ENCODE peak calls at places on chromosome 15, in four cellular contexts. One of them, this sample, is unnamed.

GRCh38 chr15:32936283-32936918 is 218.6 kb downstream of the GREM1 start:
- DNase-seq in HL-60: no peak
- DNase-seq in GM12878: no peak
- DNase-seq in K562: peak; percentile 9
- DNase-seq in this sample: no peak

GRCh38 chr15:51879555-51879954 is 50.1 kb downstream of the TMOD3 start:
- DNase-seq in K562: no peak
- DNase-seq in GM12878: no peak
- DNase-seq in HL-60: no peak
- DNase-seq in this sample: no peak

GRCh38 chr15:101710806-101711205 is 13.5 kb downstream of the TARS3 start:
- DNase-seq in HL-60: no peak
- DNase-seq in GM12878: no peak
- DNase-seq in K562: no peak
- DNase-seq in this sample: no peak

GRCh38 chr15:64813075-64813474 is 12.4 kb downstream of the PIF1 start:
- DNase-seq in HL-60: peak; percentile 40
- DNase-seq in GM12878: no peak
- DNase-seq in K562: peak; percentile 67
- DNase-seq in this sample: peak; percentile 35

GRCh38 chr15:25427861-25428260 is 11.0 kb downstream of the UBE3A start:
- DNase-seq in HL-60: no peak
- DNase-seq in K562: peak; percentile 37
- DNase-seq in GM12878: no peak
- DNase-seq in this sample: no peak

GRCh38 chr15:95300958-95301357 is 1029.5 kb upstream of the NR2F2 start:
- DNase-seq in HL-60: no peak
- DNase-seq in GM12878: no peak
- DNase-seq in K562: no peak
- DNase-seq in this sample: no peak

GRCh38 chr15:75232826-75233503 is 25.2 kb upstream of the GOLGA6C start:
- DNase-seq in K562: no peak
- DNase-seq in HL-60: no peak
- DNase-seq in GM12878: no peak
- DNase-seq in this sample: peak; percentile 8

GRCh38 chr15:98772895-98773294 is 124.6 kb downstream of the IGF1R start:
- DNase-seq in GM12878: no peak
- DNase-seq in HL-60: no peak
- DNase-seq in K562: no peak
- DNase-seq in this sample: no peak

GRCh38 chr15:25866251-25866650 is 3.1 kb upstream of the ATP10A start:
- DNase-seq in HL-60: no peak
- DNase-seq in GM12878: no peak
- DNase-seq in K562: no peak
- DNase-seq in this sample: no peak

GRCh38 chr15:40054056-40054745 is 15.2 kb upstream of the SRP14 start:
- DNase-seq in HL-60: peak; percentile 68
- DNase-seq in K562: no peak
- DNase-seq in GM12878: no peak
- DNase-seq in this sample: no peak

GRCh38 chr15:31867536-31868442 is 162.5 kb upstream of the CHRNA7 start:
- DNase-seq in K562: peak; percentile 69
- DNase-seq in HL-60: peak; percentile 40
- DNase-seq in GM12878: peak; percentile 11
- DNase-seq in this sample: peak; percentile 29

GRCh38 chr15:47340576-47340920 is 376.8 kb upstream of the SEMA6D start:
- DNase-seq in GM12878: no peak
- DNase-seq in K562: no peak
- DNase-seq in HL-60: no peak
- DNase-seq in this sample: no peak

GRCh38 chr15:67383903-67384302 is 129.3 kb downstream of the IQCH start:
- DNase-seq in GM12878: no peak
- DNase-seq in HL-60: no peak
- DNase-seq in K562: no peak
- DNase-seq in this sample: no peak

GRCh38 chr15:28885630-28886430 is at the start of gene APBA2:
- DNase-seq in HL-60: no peak
- DNase-seq in GM12878: no peak
- DNase-seq in K562: peak; percentile 68
- DNase-seq in this sample: no peak

GRCh38 chr15:81483496-81483895 is 109.5 kb upstream of the TMC3 start:
- DNase-seq in GM12878: no peak
- DNase-seq in K562: no peak
- DNase-seq in HL-60: no peak
- DNase-seq in this sample: no peak

GRCh38 chr15:71718116-71718910 is 92.0 kb upstream of the NR2E3 start:
- DNase-seq in GM12878: no peak
- DNase-seq in K562: no peak
- DNase-seq in HL-60: no peak
- DNase-seq in this sample: no peak

GRCh38 chr15:79168922-79169322 is 78.3 kb upstream of the RASGRF1 start:
- DNase-seq in GM12878: no peak
- DNase-seq in HL-60: no peak
- DNase-seq in K562: peak; percentile 35
- DNase-seq in this sample: no peak

GRCh38 chr15:51861557-51862350 is 32.3 kb downstream of the TMOD3 start:
- DNase-seq in K562: no peak
- DNase-seq in HL-60: peak; percentile 52
- DNase-seq in GM12878: no peak
- DNase-seq in this sample: no peak

GRCh38 chr15:89672221-89673161 is 6.7 kb downstream of the PLIN1 start:
- DNase-seq in K562: no peak
- DNase-seq in GM12878: no peak
- DNase-seq in HL-60: no peak
- DNase-seq in this sample: no peak

GRCh38 chr15:98397411-98397810 is 250.9 kb upstream of the IGF1R start:
- DNase-seq in GM12878: no peak
- DNase-seq in K562: no peak
- DNase-seq in HL-60: no peak
- DNase-seq in this sample: no peak

GRCh38 chr15:39976291-39977274 is 42.7 kb downstream of the EIF2AK4 start:
- DNase-seq in K562: no peak
- DNase-seq in GM12878: no peak
- DNase-seq in HL-60: no peak
- DNase-seq in this sample: peak; percentile 31

GRCh38 chr15:38589502-38589901 is 24.9 kb upstream of the RASGRP1 start:
- DNase-seq in K562: peak; percentile 81
- DNase-seq in GM12878: no peak
- DNase-seq in HL-60: peak; percentile 7
- DNase-seq in this sample: no peak
- TF ChIP-seq SPI1 in K562: no peak
- TF ChIP-seq SPI1 in GM12878: no peak
- TF ChIP-seq SPI1 in HL-60: no peak
- TF ChIP-seq SPI1 in this sample: no peak

DNA sequence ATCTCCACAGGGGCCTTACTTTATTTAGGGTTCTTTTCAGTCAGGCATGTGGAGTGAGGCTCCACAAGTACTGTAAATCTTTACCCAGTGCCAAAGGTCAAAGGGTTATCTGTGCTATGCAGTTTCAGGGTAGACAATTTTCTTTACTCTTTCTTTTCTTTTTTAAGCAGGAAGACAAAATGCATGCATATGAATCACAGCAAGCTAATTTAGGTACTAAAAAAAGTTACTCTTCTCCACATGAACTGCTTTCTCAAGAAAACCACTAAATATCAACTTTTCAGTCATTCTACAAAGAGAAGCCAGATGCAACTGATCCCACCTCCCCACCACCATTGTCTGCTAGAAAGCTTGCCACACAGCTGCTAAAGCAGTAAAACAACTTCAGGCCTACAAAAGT is 73.3 kb upstream of the PYGO1 start:
- DNase-seq in K562: no peak
- DNase-seq in HL-60: no peak
- DNase-seq in GM12878: no peak
- DNase-seq in this sample: no peak
- TF ChIP-seq SPI1 in K562: no peak
- TF ChIP-seq SPI1 in HL-60: no peak
- TF ChIP-seq SPI1 in GM12878: no peak
- TF ChIP-seq SPI1 in this sample: no peak

GRCh38 chr15:92898988-92899909 is 875 bp upstream of the CHD2 start:
- DNase-seq in GM12878: no peak
- DNase-seq in HL-60: peak; percentile 61
- DNase-seq in K562: peak; percentile 67
- DNase-seq in this sample: no peak
- TF ChIP-seq SPI1 in GM12878: no peak
- TF ChIP-seq SPI1 in HL-60: no peak
- TF ChIP-seq SPI1 in K562: no peak
- TF ChIP-seq SPI1 in this sample: no peak

GRCh38 chr15:92884459-92884812 is 15.7 kb upstream of the CHD2 start:
- DNase-seq in HL-60: no peak
- DNase-seq in GM12878: no peak
- DNase-seq in K562: no peak
- DNase-seq in this sample: no peak
- TF ChIP-seq SPI1 in HL-60: no peak
- TF ChIP-seq SPI1 in GM12878: no peak
- TF ChIP-seq SPI1 in K562: no peak
- TF ChIP-seq SPI1 in this sample: no peak

This sample was measured in GM12891.